ENCODE peak calls at places on chromosomes 7 and 10, in seven cellular contexts. M, H, O, K, P, L and U are unnamed samples.

GRCh38 chr10:122143238-122143841 is 127.8 kb upstream of the BTBD16 start:
- DNase-seq in M (no peak), H (no peak), O (no peak), K (no peak), P (no peak), L (no peak), U (no peak)

GRCh38 chr7:134946260-134946659 is 40.0 kb upstream of the AGBL3 start:
- DNase-seq in M (no peak), H (no peak), O (no peak), K (no peak), P (no peak), L (no peak), U (no peak)

GRCh38 chr7:35705932-35706461 is 11.1 kb upstream of the HERPUD2 start:
- DNase-seq in M (no peak), H (no peak), O (no peak), K (no peak), P (peak), L (peak), U (no peak)

GRCh38 chr7:20778063-20778721 is 8.5 kb downstream of the SP8 start:
- DNase-seq in M (peak), H (no peak), O (peak), K (no peak), P (no peak), L (no peak), U (no peak)

GRCh38 chr10:8047452-8048280 is 6.8 kb upstream of the GATA3 start:
- DNase-seq in M (no peak), H (no peak), O (no peak), K (no peak), P (no peak), L (no peak), U (no peak)

GRCh38 chr10:99370993-99371392 is 41.8 kb downstream of the CNNM1 start:
- DNase-seq in M (peak), H (no peak), O (peak), K (no peak), P (peak), L (peak), U (no peak)

GRCh38 chr7:116030626-116031276 is at the start of gene TFEC:
- DNase-seq in M (no peak), H (no peak), O (no peak), K (no peak), P (peak), L (peak), U (no peak)

GRCh38 chr7:151168022-151168786 is 710 bp upstream of the GBX1 start:
- DNase-seq in M (no peak), H (no peak), O (no peak), K (peak), P (peak), L (no peak), U (peak)

GRCh38 chr7:133698127-133698526 is 429.0 kb upstream of the LRGUK start:
- DNase-seq in M (no peak), H (no peak), O (no peak), K (no peak), P (no peak), L (peak), U (no peak)

GRCh38 chr7:5179756-5180155 is 10.3 kb upstream of the WIPI2 start:
- DNase-seq in M (no peak), H (no peak), O (no peak), K (no peak), P (no peak), L (no peak), U (no peak)

GRCh38 chr7:127940365-127941160 is 90.7 kb downstream of the LRRC4 start:
- DNase-seq in M (no peak), H (no peak), O (no peak), K (no peak), P (no peak), L (peak), U (no peak)

GRCh38 chr10:1241973-1242935 is 186.1 kb downstream of the WDR37 start:
- DNase-seq in M (no peak), H (no peak), O (no peak), K (no peak), P (no peak), L (no peak), U (no peak)

GRCh38 chr10:48506147-48506917 is 98.5 kb downstream of the ARHGAP22 start:
- DNase-seq in M (no peak), H (no peak), O (no peak), K (no peak), P (peak), L (peak), U (no peak)

GRCh38 chr7:47253650-47254080 is 328.2 kb downstream of the TNS3 start:
- DNase-seq in M (peak), H (no peak), O (peak), K (no peak), P (peak), L (peak), U (no peak)